ENCODE peak calls at places on chromosomes 6 and 20, in six cellular contexts. One of them, this sample, is unnamed.

GRCh38 chr20:25136643-25137559 is 55.0 kb upstream of the VSX1 start:
- DNase-seq in astrocyte of the hippocampus: peak; percentile 98
- DNase-seq in NCI-H2029 treated with DMSO at 0.1 percent for 48 hours: no peak
- DNase-seq in stomach: no peak
- DNase-seq in activated T-cell treated with anti-CD3 and anti-CD28 coated beads, Interleukin-2, amount 50 U/mL, for 72 hours: no peak
- DNase-seq in D341Med: no peak
- DNase-seq in this sample: peak; percentile 72

GRCh38 chr6:79781916-79782315 is 150.8 kb downstream of the SH3BGRL2 start:
- DNase-seq in astrocyte of the hippocampus: no peak
- DNase-seq in NCI-H2029 treated with DMSO at 0.1 percent for 48 hours: no peak
- DNase-seq in stomach: no peak
- DNase-seq in activated T-cell treated with anti-CD3 and anti-CD28 coated beads, Interleukin-2, amount 50 U/mL, for 72 hours: no peak
- DNase-seq in D341Med: no peak
- DNase-seq in this sample: no peak

GRCh38 chr20:57902478-57902877 is 192.7 kb upstream of the PMEPA1 start:
- DNase-seq in astrocyte of the hippocampus: peak; percentile 91
- DNase-seq in NCI-H2029 treated with DMSO at 0.1 percent for 48 hours: no peak
- DNase-seq in stomach: no peak
- DNase-seq in activated T-cell treated with anti-CD3 and anti-CD28 coated beads, Interleukin-2, amount 50 U/mL, for 72 hours: no peak
- DNase-seq in D341Med: no peak
- DNase-seq in this sample: no peak

GRCh38 chr20:17525650-17526049 is 5.5 kb downstream of the BFSP1 start:
- DNase-seq in astrocyte of the hippocampus: peak; percentile 39
- DNase-seq in NCI-H2029 treated with DMSO at 0.1 percent for 48 hours: peak; percentile 20
- DNase-seq in stomach: peak; percentile 32
- DNase-seq in activated T-cell treated with anti-CD3 and anti-CD28 coated beads, Interleukin-2, amount 50 U/mL, for 72 hours: no peak
- DNase-seq in D341Med: no peak
- DNase-seq in this sample: peak; percentile 2

GRCh38 chr20:63580796-63581461 is 6.9 kb upstream of the HELZ2 start:
- DNase-seq in astrocyte of the hippocampus: peak; percentile 67
- DNase-seq in NCI-H2029 treated with DMSO at 0.1 percent for 48 hours: no peak
- DNase-seq in stomach: peak; percentile 53
- DNase-seq in activated T-cell treated with anti-CD3 and anti-CD28 coated beads, Interleukin-2, amount 50 U/mL, for 72 hours: peak; percentile 78
- DNase-seq in D341Med: peak; percentile 78
- DNase-seq in this sample: no peak

GRCh38 chr6:51842487-51843469 is 244.6 kb downstream of the PKHD1 start:
- DNase-seq in astrocyte of the hippocampus: no peak
- DNase-seq in NCI-H2029 treated with DMSO at 0.1 percent for 48 hours: no peak
- DNase-seq in stomach: no peak
- DNase-seq in activated T-cell treated with anti-CD3 and anti-CD28 coated beads, Interleukin-2, amount 50 U/mL, for 72 hours: no peak
- DNase-seq in D341Med: no peak
- DNase-seq in this sample: peak; percentile 6

GRCh38 chr20:62885046-62885445 is 23.4 kb upstream of the TCFL5 start:
- DNase-seq in astrocyte of the hippocampus: no peak
- DNase-seq in NCI-H2029 treated with DMSO at 0.1 percent for 48 hours: no peak
- DNase-seq in stomach: no peak
- DNase-seq in activated T-cell treated with anti-CD3 and anti-CD28 coated beads, Interleukin-2, amount 50 U/mL, for 72 hours: no peak
- DNase-seq in D341Med: peak; percentile 33
- DNase-seq in this sample: no peak

GRCh38 chr6:156953478-156954146 is 176.4 kb downstream of the ARID1B start:
- DNase-seq in astrocyte of the hippocampus: peak; percentile 96
- DNase-seq in NCI-H2029 treated with DMSO at 0.1 percent for 48 hours: peak; percentile 60
- DNase-seq in stomach: no peak
- DNase-seq in activated T-cell treated with anti-CD3 and anti-CD28 coated beads, Interleukin-2, amount 50 U/mL, for 72 hours: peak; percentile 22
- DNase-seq in D341Med: no peak
- DNase-seq in this sample: no peak

GRCh38 chr6:23659125-23659524 is 466.9 kb upstream of the NRSN1 start:
- DNase-seq in astrocyte of the hippocampus: peak; percentile 70
- DNase-seq in NCI-H2029 treated with DMSO at 0.1 percent for 48 hours: peak; percentile 28
- DNase-seq in stomach: no peak
- DNase-seq in activated T-cell treated with anti-CD3 and anti-CD28 coated beads, Interleukin-2, amount 50 U/mL, for 72 hours: no peak
- DNase-seq in D341Med: peak; percentile 72
- DNase-seq in this sample: peak; percentile 73

GRCh38 chr6:137978252-137978896 is 111.3 kb downstream of the TNFAIP3 start:
- DNase-seq in astrocyte of the hippocampus: no peak
- DNase-seq in NCI-H2029 treated with DMSO at 0.1 percent for 48 hours: no peak
- DNase-seq in stomach: no peak
- DNase-seq in activated T-cell treated with anti-CD3 and anti-CD28 coated beads, Interleukin-2, amount 50 U/mL, for 72 hours: peak; percentile 61
- DNase-seq in D341Med: no peak
- DNase-seq in this sample: no peak

GRCh38 chr6:118283759-118284158 is 264.3 kb upstream of the PLN start:
- DNase-seq in astrocyte of the hippocampus: peak; percentile 72
- DNase-seq in NCI-H2029 treated with DMSO at 0.1 percent for 48 hours: peak; percentile 94
- DNase-seq in stomach: peak; percentile 59
- DNase-seq in activated T-cell treated with anti-CD3 and anti-CD28 coated beads, Interleukin-2, amount 50 U/mL, for 72 hours: peak; percentile 54
- DNase-seq in D341Med: peak; percentile 45
- DNase-seq in this sample: peak; percentile 66

This sample was measured in midbrain.